ENCODE peak calls at places on chromosomes 1 and 21, in four cellular contexts. B is breast epithelium, F is HL-60, A is endothelial cell of umbilical vein. X is an unnamed sample.

GRCh38 chr21:32888971-32889370 is 117.4 kb upstream of the PAXBP1 start:
- DNase-seq in F (no peak), A (no peak), B (no peak), X (no peak)

GRCh38 chr1:18630511-18631495 is at the start of gene PAX7:
- DNase-seq in F (no peak), B (no peak), A (no peak), X (no peak)

GRCh38 chr1:116433283-116434257 is 60.5 kb downstream of the ATP1A1 start:
- DNase-seq in B (no peak), F (no peak), A (no peak), X (no peak)

GRCh38 chr1:37307907-37308570 is 166.3 kb upstream of the ZC3H12A start:
- DNase-seq in A (no peak), B (no peak), F (no peak), X (no peak)

GRCh38 chr1:212375986-212376385 is 38.7 kb downstream of the PACC1 start:
- DNase-seq in B (no peak), A (no peak), F (no peak), X (no peak)

GRCh38 chr1:64549464-64550239 is 79.7 kb downstream of the CACHD1 start:
- DNase-seq in A (no peak), F (no peak), B (no peak), X (no peak)

GRCh38 chr1:110035236-110035752 is 870 bp downstream of the STRIP1 start:
- DNase-seq in B (no peak), A (no peak), F (no peak), X (no peak)

GRCh38 chr1:35605882-35606182 is 32.7 kb downstream of the TFAP2E start:
- DNase-seq in A (no peak), F (no peak), B (no peak), X (no peak)

GRCh38 chr1:209823143-209824041 is 4.4 kb upstream of the UTP25 start:
- DNase-seq in A (peak; percentile 90), F (peak; percentile 25), B (no peak), X (no peak)

GRCh38 chr1:63633281-63633680 is 40.1 kb downstream of the PGM1 start:
- DNase-seq in B (no peak), A (no peak), F (no peak), X (no peak)

GRCh38 chr1:9244501-9245229 is 10.1 kb downstream of the H6PD start:
- DNase-seq in B (no peak), A (no peak), F (peak; percentile 90), X (no peak)

DNA sequence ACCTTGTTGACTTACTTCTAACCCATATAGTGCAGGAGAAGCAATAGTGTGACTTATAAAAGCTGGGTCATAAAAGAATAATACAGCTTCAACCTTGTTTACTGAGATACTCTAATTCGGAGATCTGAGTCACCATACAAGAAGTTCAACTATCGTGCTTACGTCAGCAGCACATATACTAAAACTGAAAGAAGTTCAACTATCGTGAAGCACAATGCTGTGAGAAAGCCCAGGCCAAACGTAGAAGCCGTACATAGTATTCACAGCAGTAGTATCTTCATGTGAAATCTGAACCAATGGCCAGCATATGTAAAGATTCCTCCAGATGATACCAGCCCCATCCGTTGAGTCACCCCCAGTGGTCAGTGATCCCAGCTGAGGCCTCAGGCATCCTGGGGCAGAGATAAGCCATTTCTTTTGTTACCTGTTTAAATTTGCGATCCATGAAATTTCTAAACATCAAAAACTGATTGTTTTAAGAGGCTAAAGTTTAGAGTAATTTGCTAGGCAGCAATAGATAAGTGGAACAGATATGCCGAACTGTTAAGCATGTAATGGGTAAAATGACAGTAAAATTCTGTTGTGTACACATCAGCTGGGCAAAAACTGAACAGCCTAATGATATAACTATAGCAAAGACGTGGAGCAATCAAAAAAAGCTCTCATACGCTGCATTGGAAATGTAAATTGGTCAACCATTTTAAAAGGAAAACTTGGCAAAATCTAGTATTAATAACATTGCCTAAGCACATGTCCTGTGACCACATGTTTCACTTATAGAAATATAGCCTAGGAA is 53.9 kb upstream of the SAMD13 start:
- DNase-seq in F (no peak), B (no peak), A (no peak), X (no peak)
- TF ChIP-seq POLR2AphosphoS5 in F (no peak), B (no peak), A (peak; percentile 30), X (no peak)

GRCh38 chr1:244843148-244843978 is 7.9 kb downstream of the COX20 start:
- DNase-seq in B (no peak), F (no peak), A (no peak), X (no peak)

GRCh38 chr1:244839656-244840055 is 4.2 kb downstream of the COX20 start:
- DNase-seq in A (no peak), B (no peak), F (no peak), X (no peak)

GRCh38 chr1:244837597-244838258 is 2.3 kb downstream of the COX20 start:
- DNase-seq in A (no peak), F (no peak), B (no peak), X (no peak)

GRCh38 chr1:244841274-244841927 is 5.9 kb downstream of the COX20 start:
- DNase-seq in B (no peak), A (no peak), F (no peak), X (no peak)

DNA sequence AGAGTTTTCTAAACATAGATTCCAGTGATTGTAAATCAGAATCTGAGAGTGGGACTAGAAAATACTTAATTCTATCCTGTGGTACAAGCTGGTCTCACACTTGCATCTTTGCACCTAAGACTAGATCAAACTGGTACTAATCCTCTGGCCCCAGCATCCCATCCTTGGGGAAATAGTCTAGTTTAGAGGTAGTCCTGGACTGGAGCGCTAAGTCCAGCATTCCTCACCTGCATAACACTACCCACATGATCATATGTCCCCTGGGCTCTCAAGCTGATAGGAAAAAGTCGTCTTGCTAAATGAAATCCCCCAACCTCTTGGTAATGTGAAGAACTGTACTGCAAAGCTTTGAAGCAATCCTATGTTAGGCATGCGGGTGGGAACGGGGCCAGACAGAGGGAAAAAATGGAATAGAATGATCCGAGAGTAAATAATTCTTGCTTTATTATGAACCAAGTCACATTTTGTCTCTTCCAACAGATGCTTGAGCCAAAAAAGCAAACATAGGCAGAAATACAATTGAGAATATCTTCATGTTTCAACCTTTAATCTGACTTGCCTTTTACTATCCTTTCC is 4.8 kb downstream of the COX20 start:
- DNase-seq in F (no peak), A (no peak), B (no peak), X (no peak)
- TF ChIP-seq POLR2AphosphoS5 in F (peak; percentile 21), A (no peak), B (no peak), X (no peak)

GRCh38 chr1:156053770-156054499 is at the start of gene UBQLN4:
- DNase-seq in A (peak; percentile 76), B (peak; percentile 79), F (peak; percentile 89), X (peak; percentile 92)
- TF ChIP-seq POLR2AphosphoS5 in A (no peak), B (peak; percentile 17), F (no peak), X (peak; percentile 13)

GRCh38 chr1:191696371-191696770 is 461.9 kb upstream of the RGS18 start:
- DNase-seq in B (no peak), F (no peak), A (no peak), X (no peak)

GRCh38 chr1:191695865-191696264 is 462.4 kb upstream of the RGS18 start:
- DNase-seq in B (no peak), F (no peak), A (no peak), X (no peak)

GRCh38 chr1:191685669-191686068 is 472.6 kb upstream of the RGS18 start:
- DNase-seq in A (no peak), F (no peak), B (no peak), X (no peak)

GRCh38 chr1:191693797-191694196 is 464.5 kb upstream of the RGS18 start:
- DNase-seq in F (no peak), A (no peak), B (no peak), X (no peak)

DNA sequence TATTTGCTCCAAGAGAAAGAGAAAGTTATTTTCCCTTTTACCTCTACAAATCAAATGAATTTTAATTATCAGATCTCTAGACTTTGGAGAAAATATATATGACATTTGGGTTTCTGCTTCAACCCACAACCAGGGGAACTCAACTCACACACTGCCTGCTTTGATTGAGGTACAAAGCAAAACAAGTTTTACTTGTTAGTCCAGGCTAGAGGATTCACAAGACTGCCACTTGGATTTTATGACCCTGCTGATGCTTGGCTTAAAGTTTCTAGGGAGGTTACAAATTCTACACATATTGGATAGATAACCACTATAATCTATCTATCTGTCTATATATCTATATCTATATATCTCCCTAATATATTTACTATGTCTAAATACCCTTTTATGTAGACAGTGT is 467.3 kb upstream of the RGS18 start:
- DNase-seq in F (no peak), A (no peak), B (no peak), X (no peak)
- TF ChIP-seq POLR2AphosphoS5 in F (no peak), A (no peak), B (no peak), X (no peak)